ENCODE peak calls at places on chromosomes 13 and 19, in six cellular contexts. One of them, this sample, is unnamed.
A peak's percentile ranks its signal among the peaks of the same experiment; 100 is the strongest.

GRCh38 chr13:46964789-46965527 is 68.1 kb upstream of the HTR2A start:
- DNase-seq in HepG2: no peak
- DNase-seq in H1: no peak
- DNase-seq in SK-N-SH: no peak
- DNase-seq in GM12878: no peak
- DNase-seq in K562: no peak
- DNase-seq in this sample: no peak

GRCh38 chr19:4768934-4769777 is 22.4 kb upstream of the FEM1A start:
- DNase-seq in GM12878: no peak
- DNase-seq in K562: peak; percentile 90
- DNase-seq in H1: peak; percentile 99
- DNase-seq in HepG2: peak; percentile 85
- DNase-seq in SK-N-SH: peak; percentile 90
- DNase-seq in this sample: peak; percentile 76

GRCh38 chr13:30681489-30682242 is 53.7 kb upstream of the ALOX5AP start:
- DNase-seq in HepG2: no peak
- DNase-seq in H1: no peak
- DNase-seq in SK-N-SH: peak; percentile 31
- DNase-seq in GM12878: no peak
- DNase-seq in K562: no peak
- DNase-seq in this sample: peak; percentile 67

GRCh38 chr13:112784811-112785418 is 95.1 kb downstream of the ATP11A start:
- DNase-seq in K562: no peak
- DNase-seq in H1: peak; percentile 41
- DNase-seq in SK-N-SH: no peak
- DNase-seq in GM12878: no peak
- DNase-seq in HepG2: no peak
- DNase-seq in this sample: no peak

GRCh38 chr13:48094404-48094780 is 512 bp downstream of the MED4 start:
- DNase-seq in GM12878: no peak
- DNase-seq in K562: no peak
- DNase-seq in SK-N-SH: no peak
- DNase-seq in HepG2: no peak
- DNase-seq in H1: no peak
- DNase-seq in this sample: no peak

GRCh38 chr13:37769078-37769477 is 100.5 kb downstream of the TRPC4 start:
- DNase-seq in HepG2: peak; percentile 2
- DNase-seq in GM12878: no peak
- DNase-seq in SK-N-SH: no peak
- DNase-seq in K562: no peak
- DNase-seq in H1: no peak
- DNase-seq in this sample: no peak

GRCh38 chr13:44815507-44816074 is 173.7 kb downstream of the NUFIP1 start:
- DNase-seq in H1: no peak
- DNase-seq in SK-N-SH: no peak
- DNase-seq in K562: no peak
- DNase-seq in HepG2: peak; percentile 92
- DNase-seq in GM12878: no peak
- DNase-seq in this sample: no peak

GRCh38 chr13:113724780-113725315 is 34.2 kb upstream of the TMEM255B start:
- DNase-seq in SK-N-SH: peak; percentile 90
- DNase-seq in H1: peak; percentile 89
- DNase-seq in K562: peak; percentile 66
- DNase-seq in GM12878: peak; percentile 12
- DNase-seq in HepG2: peak; percentile 53
- DNase-seq in this sample: peak; percentile 80

GRCh38 chr19:49514151-49514550 is 1.7 kb downstream of the FCGRT start:
- DNase-seq in SK-N-SH: no peak
- DNase-seq in K562: no peak
- DNase-seq in H1: no peak
- DNase-seq in HepG2: no peak
- DNase-seq in GM12878: no peak
- DNase-seq in this sample: no peak

GRCh38 chr13:82627183-82627582 is 1255.1 kb downstream of the SLITRK1 start:
- DNase-seq in H1: no peak
- DNase-seq in K562: no peak
- DNase-seq in HepG2: no peak
- DNase-seq in GM12878: no peak
- DNase-seq in SK-N-SH: no peak
- DNase-seq in this sample: no peak

GRCh38 chr19:18948976-18949356 is 7.9 kb upstream of the HOMER3 start:
- DNase-seq in HepG2: no peak
- DNase-seq in K562: no peak
- DNase-seq in SK-N-SH: no peak
- DNase-seq in GM12878: no peak
- DNase-seq in H1: no peak
- DNase-seq in this sample: no peak

GRCh38 chr19:52638601-52639000 is 446 bp upstream of the ZNF83 start:
- DNase-seq in H1: no peak
- DNase-seq in HepG2: no peak
- DNase-seq in GM12878: no peak
- DNase-seq in SK-N-SH: peak; percentile 53
- DNase-seq in K562: peak; percentile 24
- DNase-seq in this sample: no peak

GRCh38 chr19:6501740-6502648 is at the start of gene TUBB4A:
- DNase-seq in H1: peak; percentile 75
- DNase-seq in GM12878: no peak
- DNase-seq in K562: peak; percentile 86
- DNase-seq in SK-N-SH: peak; percentile 95
- DNase-seq in HepG2: no peak
- DNase-seq in this sample: no peak
- H3K27ac ChIP-seq in H1: no peak within 1 kb of the TSS
- H3K27ac ChIP-seq in GM12878: no peak within 1 kb of the TSS
- H3K27ac ChIP-seq in K562: no peak within 1 kb of the TSS
- H3K27ac ChIP-seq in SK-N-SH: no peak within 1 kb of the TSS
- H3K27ac ChIP-seq in HepG2: no peak within 1 kb of the TSS
- H3K27ac ChIP-seq in this sample: no peak within 1 kb of the TSS

DNA sequence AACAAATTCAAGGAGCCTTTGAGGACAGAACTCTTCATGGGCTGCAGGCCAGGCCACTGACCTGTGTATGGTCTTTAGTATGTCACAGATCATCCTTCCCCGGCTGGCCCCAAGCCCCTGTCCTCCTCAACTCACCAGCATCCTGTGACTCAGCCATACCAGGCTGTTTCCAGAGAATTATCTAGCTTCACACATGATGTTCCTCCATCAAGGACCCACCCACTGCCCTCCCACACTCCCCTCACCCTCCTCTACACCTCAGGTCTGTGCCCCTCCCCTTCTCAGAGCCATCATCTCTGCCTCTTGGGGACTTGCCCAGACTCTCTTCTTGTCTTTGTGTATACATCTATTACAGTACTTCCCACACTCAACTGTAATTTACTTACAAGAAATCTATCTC is 14.7 kb downstream of the DCT start:
- DNase-seq in HepG2: no peak
- DNase-seq in SK-N-SH: no peak
- DNase-seq in H1: no peak
- DNase-seq in GM12878: no peak
- DNase-seq in K562: no peak
- DNase-seq in this sample: no peak
- TF ChIP-seq GABPA in HepG2: no peak
- TF ChIP-seq GABPA in SK-N-SH: no peak
- TF ChIP-seq GABPA in H1: no peak
- TF ChIP-seq GABPA in GM12878: no peak
- TF ChIP-seq GABPA in K562: no peak
- TF ChIP-seq GABPA in this sample: no peak

DNA sequence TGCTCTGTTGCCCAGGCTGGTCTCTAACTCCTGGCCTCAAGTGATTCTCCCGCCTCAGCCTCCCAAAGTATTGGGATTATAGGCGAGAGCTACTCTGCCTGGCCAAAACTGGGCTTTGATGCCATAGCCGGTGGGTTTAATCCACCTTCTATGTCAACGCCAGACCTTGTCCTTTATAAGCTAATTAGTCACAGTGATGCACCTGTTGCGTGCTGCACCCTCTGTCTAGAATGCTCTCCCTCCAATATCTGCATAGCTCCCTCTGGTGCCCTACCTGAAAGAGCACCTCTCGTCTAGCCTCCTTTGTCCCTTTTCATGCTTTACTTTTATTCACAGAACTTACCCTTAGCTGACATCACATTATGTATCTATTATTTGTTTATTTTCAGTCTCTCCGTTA is 148.2 kb downstream of the USP12 start:
- DNase-seq in K562: no peak
- DNase-seq in SK-N-SH: no peak
- DNase-seq in HepG2: no peak
- DNase-seq in H1: no peak
- DNase-seq in GM12878: no peak
- DNase-seq in this sample: no peak
- H3K27ac ChIP-seq in K562: no peak overlapping the region
- H3K27ac ChIP-seq in SK-N-SH: no peak overlapping the region
- H3K27ac ChIP-seq in HepG2: peak overlapping the region; percentile 64
- H3K27ac ChIP-seq in H1: no peak overlapping the region
- H3K27ac ChIP-seq in GM12878: no peak overlapping the region
- H3K27ac ChIP-seq in this sample: no peak overlapping the region

DNA sequence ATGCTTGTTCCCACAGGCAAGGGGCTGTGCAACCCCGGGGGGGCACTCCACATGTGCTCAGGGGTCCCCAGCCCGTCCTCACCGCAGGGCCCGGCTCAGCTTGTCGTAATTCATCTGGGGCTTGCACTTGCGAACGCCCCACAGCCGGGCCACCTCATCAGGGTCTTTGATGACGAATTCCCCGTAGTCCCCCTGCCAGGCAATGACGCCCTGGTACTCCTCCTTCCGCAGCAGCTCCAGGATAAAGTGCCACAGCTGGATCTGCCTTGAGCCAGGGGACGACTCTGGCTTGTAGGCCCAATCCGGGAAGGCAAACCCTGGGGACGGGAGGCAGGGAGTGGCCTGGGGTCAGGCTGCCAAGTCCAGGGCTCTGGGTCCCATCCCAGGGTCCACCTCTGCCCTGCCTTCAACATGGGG is 4.7 kb downstream of the ERF start:
- DNase-seq in GM12878: no peak
- DNase-seq in H1: no peak
- DNase-seq in HepG2: no peak
- DNase-seq in SK-N-SH: no peak
- DNase-seq in K562: no peak
- DNase-seq in this sample: no peak
- TF ChIP-seq GABPA in GM12878: no peak
- TF ChIP-seq GABPA in H1: no peak
- TF ChIP-seq GABPA in HepG2: no peak
- TF ChIP-seq GABPA in SK-N-SH: no peak
- TF ChIP-seq GABPA in K562: no peak
- TF ChIP-seq GABPA in this sample: no peak

DNA sequence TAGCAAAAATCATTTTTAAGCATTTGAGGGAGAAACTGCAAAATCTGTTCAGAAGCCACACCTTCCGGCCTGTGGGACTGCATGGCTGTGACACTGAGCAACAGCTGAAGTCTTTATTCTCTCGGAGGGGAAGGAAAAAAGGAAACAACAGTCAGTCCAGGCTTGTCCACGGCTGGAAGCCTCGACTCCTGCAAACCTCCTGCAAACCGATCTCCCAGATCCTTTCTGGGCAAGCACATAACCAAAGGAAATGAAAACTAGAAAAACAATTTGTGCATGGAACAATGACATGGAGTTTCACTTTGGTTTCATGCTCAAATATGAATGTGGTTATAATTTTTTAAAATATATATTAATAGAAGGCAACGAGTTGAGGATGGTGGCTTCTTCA is 1.0 kb downstream of the COL4A1 start:
- DNase-seq in GM12878: no peak
- DNase-seq in H1: no peak
- DNase-seq in K562: no peak
- DNase-seq in SK-N-SH: no peak
- DNase-seq in HepG2: no peak
- DNase-seq in this sample: no peak
- H3K27ac ChIP-seq in GM12878: no peak overlapping the region
- H3K27ac ChIP-seq in H1: no peak overlapping the region
- H3K27ac ChIP-seq in K562: no peak overlapping the region
- H3K27ac ChIP-seq in SK-N-SH: peak overlapping the region; percentile 66
- H3K27ac ChIP-seq in HepG2: no peak overlapping the region
- H3K27ac ChIP-seq in this sample: no peak overlapping the region

GRCh38 chr19:45115809-45116615 is 23.0 kb downstream of the PPP1R37 start:
- DNase-seq in SK-N-SH: no peak
- DNase-seq in HepG2: no peak
- DNase-seq in H1: no peak
- DNase-seq in GM12878: no peak
- DNase-seq in K562: no peak
- DNase-seq in this sample: peak; percentile 93

GRCh38 chr19:45114116-45114515 is 21.1 kb downstream of the PPP1R37 start:
- DNase-seq in HepG2: no peak
- DNase-seq in GM12878: no peak
- DNase-seq in K562: no peak
- DNase-seq in H1: no peak
- DNase-seq in SK-N-SH: no peak
- DNase-seq in this sample: no peak

GRCh38 chr19:45110811-45111210 is 17.8 kb downstream of the PPP1R37 start:
- DNase-seq in HepG2: no peak
- DNase-seq in K562: no peak
- DNase-seq in H1: no peak
- DNase-seq in SK-N-SH: no peak
- DNase-seq in GM12878: peak; percentile 26
- DNase-seq in this sample: no peak

GRCh38 chr19:45112111-45112827 is 19.3 kb downstream of the PPP1R37 start:
- DNase-seq in K562: no peak
- DNase-seq in GM12878: no peak
- DNase-seq in H1: no peak
- DNase-seq in HepG2: no peak
- DNase-seq in SK-N-SH: no peak
- DNase-seq in this sample: no peak

DNA sequence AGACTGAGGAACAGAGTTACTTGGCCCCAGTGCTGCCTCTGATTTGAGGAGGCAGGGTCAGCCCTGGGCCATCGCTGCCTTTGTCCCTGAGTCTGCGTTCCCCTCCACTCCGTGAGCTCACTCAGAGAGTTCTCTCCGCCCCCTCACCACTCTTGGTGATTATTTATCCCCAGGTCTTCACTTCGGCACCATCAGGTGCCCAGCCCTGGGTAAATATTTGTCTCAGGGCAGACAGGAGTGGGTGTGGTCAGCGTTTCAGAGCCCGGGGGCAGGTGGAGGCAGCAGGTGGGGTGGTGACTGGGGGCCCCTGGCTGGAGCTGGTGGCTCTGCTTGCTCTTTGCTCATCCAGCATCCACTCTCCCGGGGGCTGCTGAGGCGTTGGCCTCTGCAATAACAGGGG is 20.6 kb downstream of the PPP1R37 start:
- DNase-seq in H1: no peak
- DNase-seq in HepG2: peak; percentile 66
- DNase-seq in K562: no peak
- DNase-seq in SK-N-SH: no peak
- DNase-seq in GM12878: no peak
- DNase-seq in this sample: no peak
- TF ChIP-seq GABPA in H1: no peak
- TF ChIP-seq GABPA in HepG2: no peak
- TF ChIP-seq GABPA in K562: no peak
- TF ChIP-seq GABPA in SK-N-SH: no peak
- TF ChIP-seq GABPA in GM12878: no peak
- TF ChIP-seq GABPA in this sample: no peak

This sample was measured in HL-60.